ENCODE peak calls at places on chromosomes 13 and 19, in eight cellular contexts. Y, F, A, I, T, S, B and O are unnamed samples.
A peak's percentile ranks its signal among the peaks of the same experiment; 100 is the strongest.

GRCh38 chr13:113452942-113453901 is at the start of gene ADPRHL1:
- DNase-seq in Y (peak; percentile 60), F (no peak), A (no peak), I (peak; percentile 44), T (peak; percentile 54), S (no peak), B (no peak), O (no peak)

GRCh38 chr19:20423381-20424207 is 142.0 kb downstream of the ZNF737 start:
- DNase-seq in Y (peak; percentile 74), F (peak; percentile 78), A (peak; percentile 69), I (peak; percentile 81), T (no peak), S (peak; percentile 52), B (peak; percentile 18), O (peak; percentile 43)

GRCh38 chr19:42074513-42075363 is 1.2 kb upstream of the ZNF574 start:
- DNase-seq in Y (peak; percentile 34), F (no peak), A (no peak), I (peak; percentile 47), T (no peak), S (peak; percentile 70), B (peak; percentile 36), O (no peak)

GRCh38 chr13:113211774-113212173 is 2.4 kb downstream of the CUL4A start:
- DNase-seq in Y (no peak), F (no peak), A (no peak), I (peak; percentile 61), T (no peak), S (no peak), B (no peak), O (no peak)

GRCh38 chr19:17654993-17655392 is 33.2 kb downstream of the UNC13A start:
- DNase-seq in Y (no peak), F (no peak), A (no peak), I (no peak), T (no peak), S (peak; percentile 20), B (no peak), O (no peak)

GRCh38 chr13:26719356-26719945 is 41.1 kb downstream of the GPR12 start:
- DNase-seq in Y (peak; percentile 25), F (no peak), A (no peak), I (peak; percentile 94), T (no peak), S (no peak), B (peak; percentile 71), O (no peak)

GRCh38 chr19:5290336-5291262 is 50.0 kb downstream of the PTPRS start:
- DNase-seq in Y (no peak), F (no peak), A (no peak), I (no peak), T (no peak), S (no peak), B (no peak), O (no peak)

GRCh38 chr19:42480335-42481095 is 37.8 kb upstream of the CXCL17 start:
- DNase-seq in Y (peak; percentile 62), F (peak; percentile 18), A (peak; percentile 68), I (no peak), T (no peak), S (peak; percentile 19), B (no peak), O (no peak)

GRCh38 chr19:41273076-41273475 is 8.9 kb downstream of the HNRNPUL1 start:
- DNase-seq in Y (no peak), F (no peak), A (no peak), I (no peak), T (no peak), S (no peak), B (no peak), O (no peak)

GRCh38 chr19:55319786-55320185 is 5.4 kb downstream of the TMEM150B start:
- DNase-seq in Y (peak; percentile 61), F (peak; percentile 35), A (peak; percentile 42), I (no peak), T (no peak), S (no peak), B (no peak), O (peak; percentile 30)

GRCh38 chr19:49456351-49456750 is 3.3 kb downstream of the ALDH16A1 start:
- DNase-seq in Y (peak; percentile 41), F (no peak), A (peak; percentile 45), I (no peak), T (no peak), S (no peak), B (no peak), O (no peak)

GRCh38 chr13:23679214-23679613 is 109.0 kb downstream of the TNFRSF19 start:
- DNase-seq in Y (peak; percentile 67), F (peak; percentile 60), A (peak; percentile 77), I (no peak), T (no peak), S (no peak), B (no peak), O (peak; percentile 72)

GRCh38 chr13:20990910-20991525 is 70.4 kb downstream of the LATS2 start:
- DNase-seq in Y (no peak), F (no peak), A (no peak), I (no peak), T (peak; percentile 55), S (no peak), B (no peak), O (no peak)
- TF ChIP-seq CTCF in Y (no peak), F (no peak), A (no peak), I (no peak), T (no peak), S (no peak), B (no peak), O (no peak)

DNA sequence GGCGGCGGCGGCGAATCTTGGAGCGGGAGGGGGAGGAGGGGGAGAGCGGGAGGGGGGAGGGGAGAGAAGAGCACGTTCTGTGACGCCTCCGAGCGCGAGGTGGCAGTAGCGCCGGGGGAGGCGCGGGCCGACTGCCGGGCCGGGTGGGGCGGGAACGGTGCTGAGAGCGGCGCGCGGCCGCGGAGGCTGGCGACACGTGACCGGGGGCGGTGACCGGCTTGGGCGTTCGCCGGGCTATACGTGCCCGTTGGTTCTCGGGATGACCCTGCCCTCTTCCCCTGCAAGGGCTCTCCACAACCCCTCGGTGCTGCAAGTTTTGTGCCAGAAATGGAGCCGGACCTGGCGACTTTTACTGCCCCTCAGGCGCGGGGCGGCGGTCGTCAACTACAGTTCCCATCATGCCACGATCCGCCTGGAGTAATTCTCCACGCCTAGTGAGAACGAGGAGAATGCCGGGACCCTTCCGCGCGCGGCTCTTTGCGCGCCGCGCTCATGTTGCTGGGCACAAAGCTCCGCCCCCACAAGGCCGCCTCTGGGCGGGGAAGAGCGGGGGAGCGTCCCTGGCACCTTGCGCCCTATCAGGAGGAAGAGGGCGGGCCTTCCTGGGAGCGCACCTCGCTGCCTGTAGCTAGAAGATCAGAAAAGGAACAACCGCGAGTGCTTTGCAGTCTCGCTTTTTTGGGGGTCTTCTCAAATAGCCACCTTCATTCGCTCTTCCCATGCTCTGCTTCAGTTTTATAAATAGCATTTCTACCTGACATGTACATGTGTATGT is at the start of gene KPNA3:
- DNase-seq in Y (peak; percentile 99), F (peak; percentile 97), A (peak; percentile 97), I (peak; percentile 99), T (peak; percentile 92), S (peak; percentile 98), B (peak; percentile 98), O (peak; percentile 99)
- TF ChIP-seq CTCF in Y (no peak), F (no peak), A (no peak), I (no peak), T (no peak), S (peak; percentile 15), B (no peak), O (no peak)

GRCh38 chr19:45692187-45693111 is at the start of gene QPCTL:
- DNase-seq in Y (peak; percentile 100), F (peak; percentile 100), A (peak; percentile 100), I (peak; percentile 98), T (peak; percentile 96), S (peak; percentile 100), B (peak; percentile 100), O (peak; percentile 100)

GRCh38 chr19:45691516-45692186 is at the start of gene SNRPD2:
- DNase-seq in Y (peak; percentile 97), F (peak; percentile 95), A (peak; percentile 97), I (peak; percentile 89), T (peak; percentile 94), S (peak; percentile 96), B (peak; percentile 95), O (peak; percentile 96)

GRCh38 chr19:45682908-45683307 is 8.8 kb downstream of the SNRPD2 start:
- DNase-seq in Y (no peak), F (no peak), A (no peak), I (no peak), T (no peak), S (no peak), B (no peak), O (no peak)

GRCh38 chr19:45682117-45682516 is 9.6 kb downstream of the SNRPD2 start:
- DNase-seq in Y (no peak), F (no peak), A (no peak), I (no peak), T (no peak), S (no peak), B (no peak), O (no peak)

GRCh38 chr19:45687599-45687998 is 4.2 kb downstream of the SNRPD2 start:
- DNase-seq in Y (no peak), F (no peak), A (no peak), I (no peak), T (no peak), S (no peak), B (no peak), O (no peak)
- TF ChIP-seq CTCF in Y (no peak), F (no peak), A (no peak), I (no peak), T (no peak), S (no peak), B (no peak), O (no peak)

GRCh38 chr19:45145270-45146189 is 15.3 kb downstream of the NKPD1 start:
- DNase-seq in Y (no peak), F (no peak), A (no peak), I (no peak), T (no peak), S (no peak), B (no peak), O (no peak)

GRCh38 chr19:45144431-45145269 is 16.1 kb downstream of the NKPD1 start:
- DNase-seq in Y (no peak), F (no peak), A (no peak), I (no peak), T (no peak), S (no peak), B (no peak), O (no peak)

GRCh38 chr19:45147835-45148676 is 12.7 kb downstream of the NKPD1 start:
- DNase-seq in Y (no peak), F (no peak), A (no peak), I (no peak), T (no peak), S (no peak), B (no peak), O (no peak)

GRCh38 chr19:45146251-45146650 is 14.5 kb downstream of the NKPD1 start:
- DNase-seq in Y (no peak), F (no peak), A (no peak), I (no peak), T (no peak), S (no peak), B (peak; percentile 57), O (no peak)

DNA sequence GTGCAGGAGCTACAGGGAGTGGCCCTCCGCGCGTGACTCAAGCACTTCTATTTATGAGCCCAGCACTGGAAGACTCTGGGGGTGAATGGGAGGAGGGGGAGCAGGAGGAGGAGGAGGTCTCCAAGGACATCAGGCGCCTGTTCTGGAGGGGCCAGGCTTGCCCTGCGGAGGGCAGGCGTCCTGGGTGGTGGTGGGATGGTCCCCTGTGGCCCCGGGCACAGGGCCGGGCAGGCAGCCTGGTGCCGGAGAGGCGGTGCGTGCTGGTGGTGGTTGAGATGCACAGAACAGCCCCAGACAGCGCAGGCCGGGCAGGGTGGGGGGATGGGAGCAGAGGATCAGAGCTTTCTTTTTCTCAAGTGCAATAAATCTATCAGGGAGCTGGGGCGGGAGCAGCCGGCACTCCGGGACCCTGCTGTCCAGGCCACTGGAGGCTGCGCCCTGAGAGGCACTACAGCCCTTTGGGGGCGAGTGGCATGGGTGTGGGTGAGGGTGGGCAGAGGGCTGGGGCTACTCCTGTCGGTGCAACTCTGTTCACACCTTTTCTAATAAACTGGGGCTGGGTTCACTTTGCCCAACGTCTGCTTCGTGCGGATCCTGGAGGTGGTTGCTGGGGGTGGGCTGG is 14.0 kb downstream of the NKPD1 start:
- DNase-seq in Y (no peak), F (no peak), A (no peak), I (no peak), T (no peak), S (no peak), B (no peak), O (no peak)
- TF ChIP-seq CTCF in Y (no peak), F (no peak), A (no peak), I (no peak), T (no peak), S (no peak), B (no peak), O (no peak)